ENCODE peak calls at places on chromosome 2, in six cellular contexts. One of them, this sample, is unnamed.
A peak's percentile ranks its signal among the peaks of the same experiment; 100 is the strongest.

GRCh38 chr2:217370391-217370790 is 510.5 kb upstream of the TNP1 start:
- DNase-seq in neuronal stem cell: no peak
- DNase-seq in mesenchymal stem cell: peak; percentile 53
- DNase-seq in CD8-positive, alpha-beta T cell: no peak
- DNase-seq in activated T-helper 1 cell treated with Interleukin-2 at 50 U/mL for 16 hours: no peak
- DNase-seq in breast epithelium: no peak
- DNase-seq in this sample: no peak

GRCh38 chr2:150211164-150211631 is 276.3 kb downstream of the RND3 start:
- DNase-seq in mesenchymal stem cell: peak; percentile 44
- DNase-seq in breast epithelium: no peak
- DNase-seq in neuronal stem cell: no peak
- DNase-seq in CD8-positive, alpha-beta T cell: no peak
- DNase-seq in activated T-helper 1 cell treated with Interleukin-2 at 50 U/mL for 16 hours: no peak
- DNase-seq in this sample: no peak

GRCh38 chr2:109126501-109126860 is 2.5 kb upstream of the SH3RF3 start:
- DNase-seq in CD8-positive, alpha-beta T cell: no peak
- DNase-seq in mesenchymal stem cell: peak; percentile 94
- DNase-seq in breast epithelium: no peak
- DNase-seq in neuronal stem cell: no peak
- DNase-seq in activated T-helper 1 cell treated with Interleukin-2 at 50 U/mL for 16 hours: no peak
- DNase-seq in this sample: no peak

GRCh38 chr2:216916956-216917650 is 57.2 kb upstream of the TNP1 start:
- DNase-seq in mesenchymal stem cell: no peak
- DNase-seq in CD8-positive, alpha-beta T cell: no peak
- DNase-seq in neuronal stem cell: no peak
- DNase-seq in breast epithelium: no peak
- DNase-seq in activated T-helper 1 cell treated with Interleukin-2 at 50 U/mL for 16 hours: no peak
- DNase-seq in this sample: no peak

GRCh38 chr2:14756981-14757657 is 124.6 kb downstream of the LRATD1 start:
- DNase-seq in CD8-positive, alpha-beta T cell: no peak
- DNase-seq in activated T-helper 1 cell treated with Interleukin-2 at 50 U/mL for 16 hours: no peak
- DNase-seq in breast epithelium: no peak
- DNase-seq in mesenchymal stem cell: peak; percentile 76
- DNase-seq in neuronal stem cell: no peak
- DNase-seq in this sample: no peak

GRCh38 chr2:203498161-203498560 is 36.9 kb downstream of the RAPH1 start:
- DNase-seq in neuronal stem cell: no peak
- DNase-seq in CD8-positive, alpha-beta T cell: no peak
- DNase-seq in activated T-helper 1 cell treated with Interleukin-2 at 50 U/mL for 16 hours: no peak
- DNase-seq in breast epithelium: no peak
- DNase-seq in mesenchymal stem cell: peak; percentile 81
- DNase-seq in this sample: no peak

GRCh38 chr2:172640389-172640788 is 84.5 kb downstream of the PDK1 start:
- DNase-seq in activated T-helper 1 cell treated with Interleukin-2 at 50 U/mL for 16 hours: no peak
- DNase-seq in mesenchymal stem cell: no peak
- DNase-seq in CD8-positive, alpha-beta T cell: no peak
- DNase-seq in breast epithelium: no peak
- DNase-seq in neuronal stem cell: no peak
- DNase-seq in this sample: no peak

GRCh38 chr2:226760412-226761194 is 39.0 kb downstream of the IRS1 start:
- DNase-seq in activated T-helper 1 cell treated with Interleukin-2 at 50 U/mL for 16 hours: no peak
- DNase-seq in mesenchymal stem cell: peak; percentile 89
- DNase-seq in CD8-positive, alpha-beta T cell: no peak
- DNase-seq in breast epithelium: no peak
- DNase-seq in neuronal stem cell: no peak
- DNase-seq in this sample: no peak

GRCh38 chr2:17520761-17521160 is 2.5 kb upstream of the RAD51AP2 start:
- DNase-seq in neuronal stem cell: no peak
- DNase-seq in breast epithelium: no peak
- DNase-seq in mesenchymal stem cell: no peak
- DNase-seq in CD8-positive, alpha-beta T cell: no peak
- DNase-seq in activated T-helper 1 cell treated with Interleukin-2 at 50 U/mL for 16 hours: no peak
- DNase-seq in this sample: no peak

GRCh38 chr2:47645246-47645645 is 137.7 kb upstream of the MSH6 start:
- DNase-seq in CD8-positive, alpha-beta T cell: no peak
- DNase-seq in mesenchymal stem cell: no peak
- DNase-seq in activated T-helper 1 cell treated with Interleukin-2 at 50 U/mL for 16 hours: no peak
- DNase-seq in neuronal stem cell: no peak
- DNase-seq in breast epithelium: no peak
- DNase-seq in this sample: no peak

GRCh38 chr2:47783491-47784330 is 766 bp downstream of the MSH6 start:
- DNase-seq in activated T-helper 1 cell treated with Interleukin-2 at 50 U/mL for 16 hours: peak; percentile 45
- DNase-seq in mesenchymal stem cell: peak; percentile 76
- DNase-seq in neuronal stem cell: peak; percentile 79
- DNase-seq in breast epithelium: peak; percentile 34
- DNase-seq in CD8-positive, alpha-beta T cell: peak; percentile 66
- DNase-seq in this sample: peak; percentile 79

GRCh38 chr2:24329700-24330099 is 30.6 kb downstream of the ITSN2 start:
- DNase-seq in neuronal stem cell: no peak
- DNase-seq in activated T-helper 1 cell treated with Interleukin-2 at 50 U/mL for 16 hours: no peak
- DNase-seq in CD8-positive, alpha-beta T cell: no peak
- DNase-seq in mesenchymal stem cell: no peak
- DNase-seq in breast epithelium: no peak
- DNase-seq in this sample: no peak

GRCh38 chr2:138752231-138752956 is 27.8 kb downstream of the NXPH2 start:
- DNase-seq in mesenchymal stem cell: no peak
- DNase-seq in CD8-positive, alpha-beta T cell: no peak
- DNase-seq in neuronal stem cell: no peak
- DNase-seq in activated T-helper 1 cell treated with Interleukin-2 at 50 U/mL for 16 hours: no peak
- DNase-seq in breast epithelium: peak; percentile 25
- DNase-seq in this sample: no peak

GRCh38 chr2:7994397-7994951 is 687.4 kb upstream of the ID2 start:
- DNase-seq in breast epithelium: no peak
- DNase-seq in neuronal stem cell: no peak
- DNase-seq in activated T-helper 1 cell treated with Interleukin-2 at 50 U/mL for 16 hours: no peak
- DNase-seq in CD8-positive, alpha-beta T cell: no peak
- DNase-seq in mesenchymal stem cell: no peak
- DNase-seq in this sample: no peak

GRCh38 chr2:1499033-1499795 is 86.0 kb downstream of the TPO start:
- DNase-seq in mesenchymal stem cell: no peak
- DNase-seq in neuronal stem cell: no peak
- DNase-seq in activated T-helper 1 cell treated with Interleukin-2 at 50 U/mL for 16 hours: no peak
- DNase-seq in CD8-positive, alpha-beta T cell: no peak
- DNase-seq in breast epithelium: no peak
- DNase-seq in this sample: peak; percentile 33

GRCh38 chr2:73156539-73157124 is 43.9 kb upstream of the RAB11FIP5 start:
- DNase-seq in activated T-helper 1 cell treated with Interleukin-2 at 50 U/mL for 16 hours: no peak
- DNase-seq in neuronal stem cell: peak; percentile 57
- DNase-seq in breast epithelium: no peak
- DNase-seq in CD8-positive, alpha-beta T cell: peak; percentile 56
- DNase-seq in mesenchymal stem cell: peak; percentile 60
- DNase-seq in this sample: peak; percentile 79

GRCh38 chr2:20221169-20221938 is 3.6 kb downstream of the SDC1 start:
- DNase-seq in mesenchymal stem cell: no peak
- DNase-seq in CD8-positive, alpha-beta T cell: no peak
- DNase-seq in activated T-helper 1 cell treated with Interleukin-2 at 50 U/mL for 16 hours: no peak
- DNase-seq in breast epithelium: no peak
- DNase-seq in neuronal stem cell: no peak
- DNase-seq in this sample: no peak

GRCh38 chr2:30275256-30275655 is 43.9 kb downstream of the LBH start:
- DNase-seq in neuronal stem cell: no peak
- DNase-seq in activated T-helper 1 cell treated with Interleukin-2 at 50 U/mL for 16 hours: no peak
- DNase-seq in CD8-positive, alpha-beta T cell: no peak
- DNase-seq in breast epithelium: no peak
- DNase-seq in mesenchymal stem cell: no peak
- DNase-seq in this sample: no peak

GRCh38 chr2:17043173-17043572 is 377.5 kb upstream of the CYRIA start:
- DNase-seq in activated T-helper 1 cell treated with Interleukin-2 at 50 U/mL for 16 hours: no peak
- DNase-seq in mesenchymal stem cell: peak; percentile 1
- DNase-seq in CD8-positive, alpha-beta T cell: no peak
- DNase-seq in breast epithelium: no peak
- DNase-seq in neuronal stem cell: no peak
- DNase-seq in this sample: no peak

GRCh38 chr2:25473131-25473530 is 131.4 kb upstream of the DNMT3A start:
- DNase-seq in mesenchymal stem cell: peak; percentile 8
- DNase-seq in neuronal stem cell: no peak
- DNase-seq in breast epithelium: no peak
- DNase-seq in activated T-helper 1 cell treated with Interleukin-2 at 50 U/mL for 16 hours: no peak
- DNase-seq in CD8-positive, alpha-beta T cell: no peak
- DNase-seq in this sample: no peak

GRCh38 chr2:163662141-163662780 is 73.5 kb downstream of the FIGN start:
- DNase-seq in activated T-helper 1 cell treated with Interleukin-2 at 50 U/mL for 16 hours: no peak
- DNase-seq in neuronal stem cell: no peak
- DNase-seq in CD8-positive, alpha-beta T cell: no peak
- DNase-seq in breast epithelium: no peak
- DNase-seq in mesenchymal stem cell: no peak
- DNase-seq in this sample: no peak

GRCh38 chr2:96527990-96528679 is 8.4 kb upstream of the ARID5A start:
- DNase-seq in CD8-positive, alpha-beta T cell: no peak
- DNase-seq in breast epithelium: no peak
- DNase-seq in activated T-helper 1 cell treated with Interleukin-2 at 50 U/mL for 16 hours: no peak
- DNase-seq in neuronal stem cell: no peak
- DNase-seq in mesenchymal stem cell: peak; percentile 67
- DNase-seq in this sample: peak; percentile 91

GRCh38 chr2:235006461-235006860 is 54.6 kb downstream of the SH3BP4 start:
- DNase-seq in neuronal stem cell: no peak
- DNase-seq in CD8-positive, alpha-beta T cell: no peak
- DNase-seq in breast epithelium: no peak
- DNase-seq in mesenchymal stem cell: no peak
- DNase-seq in activated T-helper 1 cell treated with Interleukin-2 at 50 U/mL for 16 hours: no peak
- DNase-seq in this sample: no peak

GRCh38 chr2:174461221-174461620 is 25.6 kb downstream of the GPR155 start:
- DNase-seq in mesenchymal stem cell: no peak
- DNase-seq in activated T-helper 1 cell treated with Interleukin-2 at 50 U/mL for 16 hours: no peak
- DNase-seq in breast epithelium: no peak
- DNase-seq in neuronal stem cell: no peak
- DNase-seq in CD8-positive, alpha-beta T cell: no peak
- DNase-seq in this sample: no peak

GRCh38 chr2:196427996-196428634 is 211.4 kb upstream of the CCDC150 start:
- DNase-seq in mesenchymal stem cell: no peak
- DNase-seq in breast epithelium: no peak
- DNase-seq in CD8-positive, alpha-beta T cell: no peak
- DNase-seq in neuronal stem cell: no peak
- DNase-seq in activated T-helper 1 cell treated with Interleukin-2 at 50 U/mL for 16 hours: no peak
- DNase-seq in this sample: no peak

GRCh38 chr2:233047667-233048066 is 12.5 kb upstream of the INPP5D start:
- DNase-seq in mesenchymal stem cell: no peak
- DNase-seq in neuronal stem cell: no peak
- DNase-seq in breast epithelium: no peak
- DNase-seq in CD8-positive, alpha-beta T cell: no peak
- DNase-seq in activated T-helper 1 cell treated with Interleukin-2 at 50 U/mL for 16 hours: no peak
- DNase-seq in this sample: no peak

GRCh38 chr2:188028739-188029138 is 262.9 kb upstream of the GULP1 start:
- DNase-seq in neuronal stem cell: no peak
- DNase-seq in breast epithelium: no peak
- DNase-seq in CD8-positive, alpha-beta T cell: no peak
- DNase-seq in mesenchymal stem cell: no peak
- DNase-seq in activated T-helper 1 cell treated with Interleukin-2 at 50 U/mL for 16 hours: no peak
- DNase-seq in this sample: no peak

This sample was measured in ascending aorta.